ENCODE peak calls at places on chromosomes 7 and 10, in four cellular contexts. T is suprapubic skin, W is PC-9, S is thoracic aorta. I is an unnamed sample.

GRCh38 chr10:122301811-122302115 is 30.7 kb downstream of the BTBD16 start:
- DNase-seq in W (no peak), S (no peak), T (no peak), I (no peak)

GRCh38 chr10:127649642-127650041 is 87.3 kb upstream of the FOXI2 start:
- DNase-seq in T (no peak), S (no peak), W (no peak), I (no peak)

GRCh38 chr7:33076737-33077136 is 14.2 kb upstream of the NT5C3A start:
- DNase-seq in T (no peak), W (no peak), S (no peak), I (no peak)

GRCh38 chr7:17989546-17989945 is 38.1 kb downstream of the PRPS1L1 start:
- DNase-seq in S (no peak), W (no peak), T (no peak), I (peak)

GRCh38 chr7:20795881-20796280 is 9.2 kb upstream of the SP8 start:
- DNase-seq in S (no peak), W (no peak), T (no peak), I (no peak)

GRCh38 chr7:69751026-69751425 is 152.8 kb downstream of the AUTS2 start:
- DNase-seq in S (no peak), T (no peak), W (no peak), I (no peak)

GRCh38 chr10:92829042-92829785 is 19.1 kb upstream of the EXOC6 start:
- DNase-seq in W (no peak), S (no peak), T (no peak), I (no peak)

GRCh38 chr7:128121731-128122576 is 90.7 kb upstream of the LRRC4 start:
- DNase-seq in W (no peak), T (no peak), S (no peak), I (no peak)

GRCh38 chr7:151429555-151430331 is 10.2 kb downstream of the CRYGN start:
- DNase-seq in W (peak), S (no peak), T (no peak), I (no peak)

GRCh38 chr10:129768437-129769355 is 195.4 kb downstream of the EBF3 start:
- DNase-seq in T (peak), S (no peak), W (no peak), I (no peak)

GRCh38 chr7:25098096-25099046 is 26.7 kb downstream of the CYCS start:
- DNase-seq in S (peak), W (peak), T (no peak), I (peak)

GRCh38 chr7:101018271-101019167 is 1.4 kb upstream of the MUC17 start:
- DNase-seq in T (no peak), W (no peak), S (no peak), I (no peak)

GRCh38 chr7:15303357-15303756 is 258.5 kb downstream of the AGMO start:
- DNase-seq in T (no peak), S (no peak), W (no peak), I (no peak)

DNA sequence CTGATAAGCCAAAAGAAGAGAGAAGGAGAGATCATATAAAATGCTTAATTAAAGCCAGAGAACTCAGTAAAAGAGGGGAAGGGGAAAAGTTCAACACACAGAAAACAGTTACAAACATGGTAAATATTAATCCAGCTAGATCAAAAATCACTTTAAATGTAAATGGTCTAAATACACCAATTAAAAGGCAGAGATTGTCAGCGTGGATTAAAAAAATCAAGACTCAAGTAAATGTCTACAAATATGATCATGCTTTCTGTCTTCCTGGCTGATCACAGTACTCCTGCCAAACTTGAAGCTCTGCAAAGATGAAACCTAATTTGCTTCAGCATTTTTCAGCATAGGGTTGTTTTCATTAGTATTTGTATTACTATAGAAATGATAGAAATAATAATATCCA is 54.6 kb upstream of the RNF32 start:
- DNase-seq in W (no peak), S (no peak), T (no peak), I (no peak)
- H3K27ac ChIP-seq in W (no peak), S (no peak), T (no peak), I (no peak)

GRCh38 chr7:104106106-104106505 is 101.7 kb downstream of the ORC5 start:
- DNase-seq in S (no peak), T (no peak), W (no peak), I (peak)
- TF ChIP-seq CTCF in S (no peak), T (no peak), W (no peak), I (peak)

DNA sequence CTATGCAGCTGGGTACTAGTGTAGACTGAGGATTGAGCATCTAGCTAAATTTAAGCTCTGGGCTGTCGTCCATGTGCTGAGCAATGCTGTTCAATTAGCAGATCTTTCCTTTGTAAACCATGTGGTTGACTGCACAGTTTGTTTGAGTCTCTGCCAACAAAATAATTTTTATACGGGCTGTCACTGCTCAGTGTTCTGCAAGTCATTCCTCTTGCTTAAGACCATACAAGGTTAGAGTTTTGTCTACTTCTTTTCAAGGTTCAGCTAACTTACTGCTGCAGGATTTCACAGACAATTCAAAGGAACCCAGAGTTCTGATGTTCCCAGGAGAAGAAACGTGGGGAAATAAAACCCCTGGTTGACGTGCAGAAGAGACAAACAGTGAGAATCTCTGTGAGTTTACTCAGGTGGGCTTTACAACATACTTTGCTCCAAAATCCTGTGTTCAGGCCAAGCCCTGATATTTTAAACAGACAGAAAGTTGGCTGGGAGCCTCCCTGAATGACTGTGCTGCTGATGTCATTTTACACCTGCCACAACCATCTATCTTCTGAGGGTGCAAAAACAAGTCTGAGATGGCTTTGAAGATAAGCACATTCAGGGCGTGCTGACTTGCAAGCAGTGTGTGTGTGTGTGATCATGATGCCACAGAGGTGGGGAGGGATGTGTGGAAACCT is 177.1 kb upstream of the SVIL start:
- DNase-seq in T (no peak), S (peak), W (peak), I (peak)
- H3K27ac ChIP-seq in T (peak), S (peak), W (peak), I (peak)

GRCh38 chr10:24382979-24383663 is 174.2 kb downstream of the KIAA1217 start:
- DNase-seq in S (no peak), W (no peak), T (peak), I (peak)

GRCh38 chr10:24382045-24382444 is 173.1 kb downstream of the KIAA1217 start:
- DNase-seq in W (no peak), S (no peak), T (no peak), I (no peak)

GRCh38 chr10:24384954-24385353 is 176.0 kb downstream of the KIAA1217 start:
- DNase-seq in W (no peak), S (no peak), T (no peak), I (no peak)

GRCh38 chr10:24382596-24382978 is 173.6 kb downstream of the KIAA1217 start:
- DNase-seq in S (no peak), W (no peak), T (no peak), I (no peak)

GRCh38 chr10:24383681-24384106 is 174.8 kb downstream of the KIAA1217 start:
- DNase-seq in T (peak), W (peak), S (peak), I (peak)
- TF ChIP-seq CTCF in T (peak), W (peak), S (peak), I (peak)

I was measured in foreskin keratinocyte.